ENCODE peak calls at places on chromosomes 13 and 19, in six cellular contexts. C is IMR-90, W is mesendoderm, F is H1, Y is neuronal stem cell, S is H9. K is an unnamed sample.

GRCh38 chr13:25372275-25373081 is 704 bp downstream of the ATP8A2 start:
- DNase-seq in C (no peak), S (peak), F (no peak), W (no peak), Y (peak), K (no peak)

GRCh38 chr13:102847272-102848234 is 1.7 kb downstream of the ERCC5 start:
- DNase-seq in C (peak), W (peak), Y (no peak), S (no peak), F (no peak), K (peak)

GRCh38 chr13:113297370-113297871 is 382 bp downstream of the LAMP1 start:
- DNase-seq in Y (no peak), C (no peak), W (peak), S (peak), F (no peak), K (peak)

GRCh38 chr19:5342573-5343201 is 2.1 kb upstream of the PTPRS start:
- DNase-seq in F (no peak), C (no peak), W (no peak), S (no peak), Y (no peak), K (no peak)

GRCh38 chr19:4007836-4008539 is 452 bp downstream of the PIAS4 start:
- DNase-seq in W (peak), C (no peak), Y (peak), S (no peak), F (no peak), K (peak)

GRCh38 chr13:49356224-49356623 is 87.6 kb downstream of the CAB39L start:
- DNase-seq in Y (no peak), C (peak), S (no peak), W (no peak), F (no peak), K (peak)

GRCh38 chr13:90201676-90202425 is 1145.6 kb upstream of the MIR17HG start:
- DNase-seq in S (no peak), F (no peak), C (no peak), W (no peak), Y (no peak), K (peak)

GRCh38 chr19:6802336-6803035 is 30.0 kb downstream of the VAV1 start:
- DNase-seq in Y (no peak), S (peak), C (no peak), W (peak), F (no peak), K (no peak)

GRCh38 chr13:31927219-31927653 is 104.3 kb upstream of the FRY start:
- DNase-seq in S (no peak), C (no peak), F (no peak), Y (no peak), W (peak), K (no peak)

DNA sequence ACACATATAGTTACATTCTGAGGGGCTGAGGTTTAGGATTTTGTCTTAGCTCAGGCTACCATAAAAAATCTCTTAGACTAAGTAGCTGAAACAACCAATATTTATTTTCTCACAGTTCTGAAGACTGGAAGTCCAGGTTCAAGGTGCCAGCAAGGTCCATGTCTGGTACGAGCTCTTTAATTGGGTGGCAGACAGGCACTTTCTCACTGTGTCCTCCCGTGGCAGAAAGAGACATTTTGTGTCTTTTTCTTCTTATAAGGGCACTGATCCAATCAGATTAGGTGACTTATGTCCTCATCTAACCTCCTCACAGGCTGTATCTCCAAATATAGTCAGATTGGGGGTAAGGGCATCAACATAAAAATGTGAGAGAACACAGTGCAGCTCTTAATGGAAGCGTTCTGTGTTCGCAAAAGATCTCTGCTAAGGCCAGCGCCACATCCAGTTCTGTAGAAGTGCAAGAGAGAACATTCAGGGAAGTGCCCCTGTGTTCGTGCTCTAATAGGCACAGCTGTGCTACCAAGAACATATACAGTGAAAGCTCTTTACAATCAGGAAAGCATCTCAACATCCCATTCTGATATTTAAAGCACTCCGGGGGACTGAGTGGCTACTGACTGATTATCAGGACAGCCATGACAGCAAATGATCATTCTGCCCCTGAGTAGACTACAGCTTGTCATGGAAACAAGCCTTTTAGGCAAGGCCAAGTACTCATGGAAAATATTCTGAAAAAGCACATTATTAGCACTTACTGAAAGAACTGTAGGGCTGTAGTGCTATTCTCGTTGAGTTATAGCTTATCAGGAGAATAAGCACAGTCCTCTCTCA is 819.2 kb downstream of the LIG4 start:
- DNase-seq in F (no peak), C (no peak), Y (no peak), S (no peak), W (no peak), K (no peak)
- H3K23ac ChIP-seq in F (no peak), C (no peak), Y (no peak), S (no peak), W (no peak), K (no peak)

GRCh38 chr13:98576215-98576945 is 527 bp downstream of the STK24 start:
- DNase-seq in Y (peak), W (peak), F (no peak), S (no peak), C (no peak), K (no peak)

GRCh38 chr13:98575876-98576214 is 1.1 kb downstream of the STK24 start:
- DNase-seq in F (no peak), S (no peak), W (no peak), C (no peak), Y (no peak), K (no peak)

GRCh38 chr13:98575009-98575866 is 1.7 kb downstream of the STK24 start:
- DNase-seq in C (no peak), F (no peak), Y (no peak), S (no peak), W (peak), K (peak)

GRCh38 chr13:98570929-98571372 is 6.0 kb downstream of the STK24 start:
- DNase-seq in F (no peak), S (no peak), W (no peak), C (no peak), Y (no peak), K (peak)

GRCh38 chr13:98571955-98572662 is 4.8 kb downstream of the STK24 start:
- DNase-seq in W (peak), Y (no peak), F (no peak), C (peak), S (no peak), K (peak)
- H3K23ac ChIP-seq in W (peak), Y (peak), F (no peak), C (peak), S (no peak), K (no peak)

DNA sequence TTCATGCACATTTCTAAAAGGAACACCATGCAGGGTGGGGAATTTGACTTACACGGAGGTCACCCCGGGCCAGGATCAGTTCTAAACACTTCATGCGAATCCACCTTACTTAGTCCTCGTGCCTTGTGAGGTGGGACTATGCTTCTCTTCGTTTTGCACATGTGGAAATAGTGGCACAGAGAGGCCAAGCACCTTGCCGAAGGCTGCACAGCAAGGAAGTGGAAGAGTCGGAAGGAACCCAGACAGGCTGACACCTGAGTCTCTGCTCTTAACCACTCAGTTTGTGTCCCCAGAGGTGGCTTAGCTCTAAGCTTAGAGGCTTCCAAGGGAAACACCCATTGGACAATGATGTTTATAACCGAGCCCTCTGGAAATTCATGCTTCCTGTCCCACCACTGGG is 150.1 kb downstream of the CACNA1A start:
- DNase-seq in S (no peak), C (no peak), F (no peak), W (no peak), Y (no peak), K (no peak)
- H3K23ac ChIP-seq in S (no peak), C (no peak), F (no peak), W (no peak), Y (no peak), K (no peak)

DNA sequence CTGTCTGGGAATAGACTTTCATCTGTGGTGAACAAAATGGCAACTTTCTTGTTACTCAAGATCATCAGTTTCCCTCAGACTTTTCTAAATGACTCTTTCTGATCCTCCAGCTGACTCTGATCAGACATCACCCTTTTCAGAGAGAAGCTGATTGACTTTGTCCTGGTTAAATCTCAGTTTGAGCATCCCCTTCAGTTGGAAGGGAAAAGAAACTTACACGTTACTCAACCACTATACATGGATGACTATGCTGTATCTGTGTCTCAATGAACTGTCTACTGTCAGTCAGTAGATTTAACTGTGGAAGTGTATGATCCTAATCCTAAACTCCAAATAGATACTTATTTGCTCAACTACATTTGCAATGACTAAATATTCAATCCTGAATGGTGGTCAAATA is 118.5 kb downstream of the NALCN start:
- DNase-seq in C (no peak), S (no peak), Y (no peak), F (no peak), W (no peak), K (no peak)
- H3K23ac ChIP-seq in C (no peak), S (no peak), Y (no peak), F (no peak), W (no peak), K (no peak)

GRCh38 chr19:13118424-13119193 is 545 bp downstream of the NACC1 start:
- DNase-seq in C (peak), F (peak), Y (peak), S (peak), W (peak), K (peak)

GRCh38 chr19:13122275-13122878 is 4.3 kb downstream of the NACC1 start:
- DNase-seq in W (no peak), C (no peak), S (no peak), F (no peak), Y (no peak), K (no peak)

GRCh38 chr19:13119654-13120053 is 1.6 kb downstream of the NACC1 start:
- DNase-seq in F (no peak), W (no peak), C (no peak), Y (no peak), S (peak), K (no peak)

GRCh38 chr19:13121551-13122274 is 3.6 kb downstream of the NACC1 start:
- DNase-seq in C (no peak), F (no peak), S (no peak), W (no peak), Y (no peak), K (no peak)

DNA sequence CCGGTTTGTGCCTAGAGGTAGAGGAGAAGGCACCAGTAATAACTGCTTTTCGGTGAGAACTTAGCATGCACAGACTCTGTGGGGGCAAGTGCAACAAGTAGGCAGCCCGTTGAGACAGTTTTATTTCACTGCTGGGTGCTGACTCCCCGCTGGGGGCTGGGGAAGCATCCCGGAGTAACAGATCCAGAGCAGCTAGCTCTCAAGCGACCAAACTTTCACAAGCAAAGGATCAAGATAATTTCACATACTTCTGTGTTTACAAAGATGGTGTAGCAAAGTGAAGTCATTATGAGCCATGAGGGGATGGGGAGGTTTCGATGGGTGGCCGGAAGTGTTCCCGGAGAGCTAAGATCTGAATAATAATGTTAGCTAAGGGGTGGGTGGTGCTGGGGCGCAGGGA is 2.8 kb downstream of the NACC1 start:
- DNase-seq in Y (no peak), F (no peak), C (peak), S (no peak), W (no peak), K (peak)
- H3K23ac ChIP-seq in Y (no peak), F (no peak), C (peak), S (no peak), W (no peak), K (no peak)

GRCh38 chr19:28864024-28864503 is 348.9 kb downstream of the UQCRFS1 start:
- DNase-seq in S (no peak), Y (no peak), C (no peak), F (no peak), W (no peak), K (no peak)
- H3K23ac ChIP-seq in S (no peak), Y (no peak), C (no peak), F (no peak), W (no peak), K (no peak)

GRCh38 chr13:43433691-43434121 is 353.1 kb downstream of the ENOX1 start:
- DNase-seq in Y (no peak), W (no peak), C (no peak), F (no peak), S (no peak), K (no peak)
- H3K23ac ChIP-seq in Y (no peak), W (no peak), C (no peak), F (no peak), S (no peak), K (no peak)

K was measured in mesenchymal stem cell.